ENCODE peak calls at places on chromosomes 2 and 18, in five cellular contexts. C is fibroblast of lung, N is right cardiac atrium, W is astrocyte of the cerebellum, G is WERI-Rb-1. F is an unnamed sample.

GRCh38 chr18:36314098-36314497 is 16.6 kb downstream of the FHOD3 start:
- DNase-seq in N (peak), G (no peak), W (no peak), C (peak), F (no peak)

GRCh38 chr18:58611471-58612131 is 17.3 kb downstream of the ALPK2 start:
- DNase-seq in G (peak), N (no peak), W (peak), C (no peak), F (no peak)

GRCh38 chr2:31332521-31332920 is 82.0 kb downstream of the XDH start:
- DNase-seq in N (no peak), G (no peak), C (no peak), W (no peak), F (no peak)

GRCh38 chr2:27353762-27354596 is 2.6 kb downstream of the GTF3C2 start:
- DNase-seq in W (no peak), N (no peak), C (no peak), G (peak), F (no peak)

GRCh38 chr18:23719634-23720201 is 30.5 kb downstream of the LAMA3 start:
- DNase-seq in G (peak), C (peak), W (peak), N (no peak), F (no peak)

GRCh38 chr18:74493689-74494088 is 2.5 kb upstream of the CNDP2 start:
- DNase-seq in N (no peak), W (peak), G (peak), C (peak), F (no peak)

GRCh38 chr2:71618327-71619113 is 165.2 kb downstream of the DYSF start:
- DNase-seq in W (no peak), G (no peak), N (no peak), C (peak), F (peak)

GRCh38 chr2:160007111-160007510 is 55.3 kb downstream of the PLA2R1 start:
- DNase-seq in W (no peak), G (no peak), N (no peak), C (no peak), F (no peak)

GRCh38 chr18:77133920-77134496 is 1.4 kb upstream of the MBP start:
- DNase-seq in N (peak), C (no peak), W (no peak), G (peak), F (peak)

GRCh38 chr2:73111300-73112025 is 1.3 kb downstream of the RAB11FIP5 start:
- DNase-seq in N (peak), W (peak), G (peak), C (peak), F (peak)

GRCh38 chr2:63056309-63057065 is 5.9 kb downstream of the OTX1 start:
- DNase-seq in W (no peak), N (peak), C (no peak), G (peak), F (peak)

GRCh38 chr2:215712219-215712849 is 276.5 kb upstream of the FN1 start:
- DNase-seq in C (no peak), G (no peak), W (no peak), N (no peak), F (no peak)

GRCh38 chr2:170771049-170771937 is 1.1 kb downstream of the ERICH2 start:
- DNase-seq in G (no peak), C (peak), W (no peak), N (no peak), F (no peak)

GRCh38 chr2:156435725-156436476 is at the start of gene GPD2:
- DNase-seq in W (peak), G (peak), N (peak), C (peak), F (peak)

GRCh38 chr2:69554981-69555380 is 88.6 kb downstream of the AAK1 start:
- DNase-seq in G (no peak), C (no peak), W (no peak), N (peak), F (no peak)

GRCh38 chr2:10300997-10301945 is 1.4 kb upstream of the HPCAL1 start:
- DNase-seq in G (no peak), N (no peak), W (no peak), C (no peak), F (peak)

GRCh38 chr18:304887-305529 is 37.2 kb upstream of the THOC1 start:
- DNase-seq in C (no peak), N (peak), G (no peak), W (no peak), F (no peak)

GRCh38 chr18:398866-399637 is 101.4 kb downstream of the COLEC12 start:
- DNase-seq in W (no peak), N (no peak), G (peak), C (no peak), F (peak)

GRCh38 chr18:77101410-77102245 is 31.0 kb downstream of the MBP start:
- DNase-seq in C (peak), N (peak), G (no peak), W (peak), F (peak)

GRCh38 chr2:216016581-216016980 is 3.2 kb upstream of the MREG start:
- DNase-seq in G (no peak), N (no peak), W (no peak), C (no peak), F (no peak)

GRCh38 chr18:59493019-59493418 is 134.0 kb upstream of the LMAN1 start:
- DNase-seq in N (no peak), C (no peak), W (no peak), G (no peak), F (no peak)

GRCh38 chr2:56474412-56475158 is 290.8 kb downstream of the CCDC85A start:
- DNase-seq in G (no peak), W (peak), C (no peak), N (no peak), F (no peak)

GRCh38 chr2:41998789-41999470 is 48.9 kb upstream of the PKDCC start:
- DNase-seq in C (peak), G (no peak), N (peak), W (no peak), F (peak)

GRCh38 chr2:241860184-241861078 is 1.7 kb upstream of the PDCD1 start:
- DNase-seq in N (peak), W (no peak), G (peak), C (no peak), F (peak)

GRCh38 chr18:36580874-36581750 is 247.7 kb downstream of the TPGS2 start:
- DNase-seq in C (peak), W (no peak), G (no peak), N (no peak), F (no peak)

GRCh38 chr2:58913082-58913726 is 672.1 kb upstream of the FANCL start:
- DNase-seq in W (no peak), G (no peak), N (no peak), C (no peak), F (no peak)

GRCh38 chr2:10918661-10919414 is 7.1 kb downstream of the KCNF1 start:
- DNase-seq in C (peak), N (peak), G (no peak), W (no peak), F (peak)

GRCh38 chr2:48414980-48415764 is 114.8 kb upstream of the STON1 start:
- DNase-seq in W (no peak), N (peak), G (no peak), C (peak), F (no peak)

GRCh38 chr18:79982736-79983135 is 5.6 kb downstream of the TXNL4A start:
- DNase-seq in G (no peak), W (no peak), N (no peak), C (peak), F (no peak)

GRCh38 chr2:64686283-64686956 is 32.7 kb upstream of the SERTAD2 start:
- DNase-seq in C (no peak), N (no peak), G (no peak), W (no peak), F (no peak)

GRCh38 chr2:64692401-64692800 is 38.7 kb upstream of the SERTAD2 start:
- DNase-seq in C (peak), W (no peak), G (no peak), N (no peak), F (no peak)

GRCh38 chr2:64685430-64685829 is 31.7 kb upstream of the SERTAD2 start:
- DNase-seq in G (no peak), W (no peak), N (no peak), C (peak), F (no peak)

GRCh38 chr2:64683771-64684510 is 30.2 kb upstream of the SERTAD2 start:
- DNase-seq in C (no peak), G (no peak), W (no peak), N (no peak), F (no peak)

GRCh38 chr2:64688909-64689308 is 35.2 kb upstream of the SERTAD2 start:
- DNase-seq in G (no peak), W (no peak), N (no peak), C (no peak), F (no peak)
- H3K4me3 ChIP-seq in G (no peak), W (no peak), N (no peak), C (no peak), F (no peak)

GRCh38 chr2:233059547-233059796 is 670 bp upstream of the INPP5D start:
- DNase-seq in N (no peak), G (no peak), W (no peak), C (no peak), F (no peak)
- H3K4me3 ChIP-seq in N (no peak), G (no peak), W (no peak), C (no peak), F (no peak)

DNA sequence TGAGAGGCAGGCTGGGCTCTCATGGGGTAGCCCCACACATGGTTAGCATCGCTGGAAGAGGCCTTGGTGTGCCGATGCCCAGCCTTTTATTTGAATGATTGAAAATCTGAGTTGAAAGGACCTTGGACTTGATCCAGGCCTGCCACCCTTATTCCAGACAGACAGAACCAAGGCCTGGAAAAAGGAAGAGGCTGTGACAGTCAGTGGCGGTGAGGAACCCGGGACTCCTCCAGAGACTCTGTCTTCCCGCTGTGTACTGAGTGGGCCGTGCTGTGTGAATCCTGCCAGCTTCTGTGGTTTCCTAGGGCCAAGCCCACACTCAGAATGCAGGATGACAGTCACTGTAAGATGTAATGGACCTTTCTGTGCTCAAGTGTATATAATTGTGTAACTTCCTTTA is 218.5 kb downstream of the LDLRAD4 start:
- DNase-seq in N (peak), W (no peak), G (no peak), C (no peak), F (no peak)
- H3K4me3 ChIP-seq in N (no peak), W (no peak), G (no peak), C (no peak), F (no peak)

GRCh38 chr2:82084679-82085392 is 1780.3 kb upstream of the LRRTM1 start:
- DNase-seq in G (no peak), W (no peak), C (no peak), N (no peak), F (no peak)

DNA sequence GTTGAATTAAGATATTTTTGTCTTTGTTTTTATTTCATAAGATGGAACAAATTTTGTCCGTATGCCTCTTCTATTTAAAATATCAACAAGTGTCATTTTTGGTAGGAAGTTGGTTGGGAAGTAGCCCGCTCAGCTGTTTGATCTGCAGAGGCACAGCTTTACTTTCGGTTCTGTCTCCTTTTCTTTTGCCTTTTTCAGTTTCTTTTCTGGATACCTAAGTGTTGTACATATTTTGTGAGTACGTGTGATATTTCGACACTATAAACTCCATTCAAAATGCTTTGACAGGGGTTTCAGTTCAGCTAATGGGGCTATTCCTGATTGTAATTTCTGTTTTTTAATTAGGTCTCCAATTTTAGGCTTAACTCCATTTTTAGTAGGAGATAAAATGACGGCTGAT is 1785.0 kb upstream of the LRRTM1 start:
- DNase-seq in N (no peak), C (no peak), G (no peak), W (no peak), F (no peak)
- H3K4me3 ChIP-seq in N (peak), C (no peak), G (no peak), W (no peak), F (no peak)